ENCODE peak calls at places on chromosomes 1 and 21, in six cellular contexts. One of them, this sample, is unnamed.

GRCh38 chr1:217272385-217272784 is 358.5 kb downstream of the GPATCH2 start:
- DNase-seq in colonic mucosa: no peak
- DNase-seq in HCT116: no peak
- DNase-seq in left ventricle myocardium inferior: no peak
- DNase-seq in MM.1S: no peak
- DNase-seq in astrocyte: peak; percentile 72
- DNase-seq in this sample: no peak

GRCh38 chr1:23417570-23417969 is 7.0 kb downstream of the TCEA3 start:
- DNase-seq in colonic mucosa: peak; percentile 46
- DNase-seq in HCT116: no peak
- DNase-seq in left ventricle myocardium inferior: peak; percentile 45
- DNase-seq in MM.1S: no peak
- DNase-seq in astrocyte: no peak
- DNase-seq in this sample: no peak

GRCh38 chr1:45894331-45894730 is 90.9 kb downstream of the MAST2 start:
- DNase-seq in colonic mucosa: no peak
- DNase-seq in HCT116: no peak
- DNase-seq in left ventricle myocardium inferior: no peak
- DNase-seq in MM.1S: no peak
- DNase-seq in astrocyte: no peak
- DNase-seq in this sample: no peak

GRCh38 chr1:248815407-248816034 is 10.2 kb downstream of the SH3BP5L start:
- DNase-seq in colonic mucosa: no peak
- DNase-seq in HCT116: no peak
- DNase-seq in left ventricle myocardium inferior: no peak
- DNase-seq in MM.1S: no peak
- DNase-seq in astrocyte: no peak
- DNase-seq in this sample: no peak

GRCh38 chr1:85611856-85612255 is 31.3 kb downstream of the CCN1 start:
- DNase-seq in colonic mucosa: no peak
- DNase-seq in HCT116: peak; percentile 57
- DNase-seq in left ventricle myocardium inferior: no peak
- DNase-seq in MM.1S: no peak
- DNase-seq in astrocyte: peak; percentile 100
- DNase-seq in this sample: no peak

GRCh38 chr1:62508187-62508758 is 71.4 kb downstream of the USP1 start:
- DNase-seq in colonic mucosa: peak; percentile 22
- DNase-seq in HCT116: peak; percentile 33
- DNase-seq in left ventricle myocardium inferior: no peak
- DNase-seq in MM.1S: peak; percentile 47
- DNase-seq in astrocyte: peak; percentile 26
- DNase-seq in this sample: no peak

GRCh38 chr1:217327901-217328300 is 303.0 kb downstream of the GPATCH2 start:
- DNase-seq in colonic mucosa: no peak
- DNase-seq in HCT116: no peak
- DNase-seq in left ventricle myocardium inferior: no peak
- DNase-seq in MM.1S: peak; percentile 2
- DNase-seq in astrocyte: no peak
- DNase-seq in this sample: no peak

GRCh38 chr1:241677171-241677570 is 25.1 kb downstream of the WDR64 start:
- DNase-seq in colonic mucosa: no peak
- DNase-seq in HCT116: no peak
- DNase-seq in left ventricle myocardium inferior: no peak
- DNase-seq in MM.1S: peak; percentile 97
- DNase-seq in astrocyte: no peak
- DNase-seq in this sample: no peak

GRCh38 chr1:148353461-148354283 is 129.4 kb downstream of the PPIAL4G start:
- DNase-seq in colonic mucosa: no peak
- DNase-seq in HCT116: peak; percentile 81
- DNase-seq in left ventricle myocardium inferior: no peak
- DNase-seq in MM.1S: no peak
- DNase-seq in astrocyte: peak; percentile 84
- DNase-seq in this sample: peak; percentile 91

GRCh38 chr1:232533328-232533727 is 96.6 kb downstream of the SIPA1L2 start:
- DNase-seq in colonic mucosa: no peak
- DNase-seq in HCT116: no peak
- DNase-seq in left ventricle myocardium inferior: no peak
- DNase-seq in MM.1S: peak; percentile 93
- DNase-seq in astrocyte: no peak
- DNase-seq in this sample: no peak

GRCh38 chr1:45868861-45869260 is 65.4 kb downstream of the MAST2 start:
- DNase-seq in colonic mucosa: no peak
- DNase-seq in HCT116: no peak
- DNase-seq in left ventricle myocardium inferior: no peak
- DNase-seq in MM.1S: no peak
- DNase-seq in astrocyte: no peak
- DNase-seq in this sample: no peak

GRCh38 chr1:2174348-2175054 is 20.1 kb downstream of the FAAP20 start:
- DNase-seq in colonic mucosa: peak; percentile 51
- DNase-seq in HCT116: peak; percentile 28
- DNase-seq in left ventricle myocardium inferior: peak; percentile 57
- DNase-seq in MM.1S: peak; percentile 21
- DNase-seq in astrocyte: peak; percentile 30
- DNase-seq in this sample: peak; percentile 92

GRCh38 chr21:46452719-46453118 is 6.0 kb upstream of the DIP2A start:
- DNase-seq in colonic mucosa: peak; percentile 37
- DNase-seq in HCT116: no peak
- DNase-seq in left ventricle myocardium inferior: no peak
- DNase-seq in MM.1S: no peak
- DNase-seq in astrocyte: no peak
- DNase-seq in this sample: no peak

GRCh38 chr1:183873642-183874041 is 68.7 kb downstream of the RGL1 start:
- DNase-seq in colonic mucosa: no peak
- DNase-seq in HCT116: no peak
- DNase-seq in left ventricle myocardium inferior: no peak
- DNase-seq in MM.1S: no peak
- DNase-seq in astrocyte: no peak
- DNase-seq in this sample: no peak

GRCh38 chr1:180213401-180214177 is 16.5 kb upstream of the LHX4 start:
- DNase-seq in colonic mucosa: no peak
- DNase-seq in HCT116: no peak
- DNase-seq in left ventricle myocardium inferior: no peak
- DNase-seq in MM.1S: peak; percentile 96
- DNase-seq in astrocyte: no peak
- DNase-seq in this sample: peak; percentile 84

GRCh38 chr21:32320726-32321125 is 22.1 kb downstream of the MRAP start:
- DNase-seq in colonic mucosa: no peak
- DNase-seq in HCT116: no peak
- DNase-seq in left ventricle myocardium inferior: no peak
- DNase-seq in MM.1S: no peak
- DNase-seq in astrocyte: no peak
- DNase-seq in this sample: no peak

GRCh38 chr1:41517039-41517438 is 32.6 kb upstream of the EDN2 start:
- DNase-seq in colonic mucosa: no peak
- DNase-seq in HCT116: no peak
- DNase-seq in left ventricle myocardium inferior: no peak
- DNase-seq in MM.1S: peak; percentile 75
- DNase-seq in astrocyte: no peak
- DNase-seq in this sample: no peak

GRCh38 chr1:110361856-110362255 is 22.7 kb downstream of the RBM15 start:
- DNase-seq in colonic mucosa: no peak
- DNase-seq in HCT116: no peak
- DNase-seq in left ventricle myocardium inferior: no peak
- DNase-seq in MM.1S: no peak
- DNase-seq in astrocyte: no peak
- DNase-seq in this sample: no peak

GRCh38 chr1:109214695-109215623 is 1.2 kb downstream of the SARS1 start:
- DNase-seq in colonic mucosa: peak; percentile 66
- DNase-seq in HCT116: peak; percentile 82
- DNase-seq in left ventricle myocardium inferior: no peak
- DNase-seq in MM.1S: no peak
- DNase-seq in astrocyte: peak; percentile 86
- DNase-seq in this sample: no peak

GRCh38 chr1:38508272-38508671 is 351.3 kb downstream of the RRAGC start:
- DNase-seq in colonic mucosa: no peak
- DNase-seq in HCT116: no peak
- DNase-seq in left ventricle myocardium inferior: no peak
- DNase-seq in MM.1S: no peak
- DNase-seq in astrocyte: no peak
- DNase-seq in this sample: no peak

GRCh38 chr1:193674292-193674944 is 488.0 kb upstream of the B3GALT2 start:
- DNase-seq in colonic mucosa: peak; percentile 37
- DNase-seq in HCT116: no peak
- DNase-seq in left ventricle myocardium inferior: no peak
- DNase-seq in MM.1S: no peak
- DNase-seq in astrocyte: peak; percentile 49
- DNase-seq in this sample: no peak

GRCh38 chr1:168553680-168554553 is 10.1 kb upstream of the XCL2 start:
- DNase-seq in colonic mucosa: no peak
- DNase-seq in HCT116: no peak
- DNase-seq in left ventricle myocardium inferior: no peak
- DNase-seq in MM.1S: no peak
- DNase-seq in astrocyte: no peak
- DNase-seq in this sample: no peak

GRCh38 chr1:243849089-243850012 is 692 bp downstream of the AKT3 start:
- DNase-seq in colonic mucosa: peak; percentile 25
- DNase-seq in HCT116: no peak
- DNase-seq in left ventricle myocardium inferior: peak; percentile 55
- DNase-seq in MM.1S: peak; percentile 11
- DNase-seq in astrocyte: peak; percentile 60
- DNase-seq in this sample: peak; percentile 86

GRCh38 chr1:111736548-111737215 is 2.5 kb downstream of the INKA2 start:
- DNase-seq in colonic mucosa: no peak
- DNase-seq in HCT116: no peak
- DNase-seq in left ventricle myocardium inferior: peak; percentile 85
- DNase-seq in MM.1S: no peak
- DNase-seq in astrocyte: no peak
- DNase-seq in this sample: no peak

GRCh38 chr21:44366586-44367211 is 13.3 kb downstream of the TRPM2 start:
- DNase-seq in colonic mucosa: no peak
- DNase-seq in HCT116: no peak
- DNase-seq in left ventricle myocardium inferior: no peak
- DNase-seq in MM.1S: no peak
- DNase-seq in astrocyte: no peak
- DNase-seq in this sample: peak; percentile 34

GRCh38 chr1:209830722-209831121 is 3.0 kb downstream of the UTP25 start:
- DNase-seq in colonic mucosa: no peak
- DNase-seq in HCT116: no peak
- DNase-seq in left ventricle myocardium inferior: no peak
- DNase-seq in MM.1S: no peak
- DNase-seq in astrocyte: no peak
- DNase-seq in this sample: no peak
- H3K4me1 ChIP-seq in colonic mucosa: peaks cover 10% of the 10 kb centered on the region
- H3K4me1 ChIP-seq in HCT116: no peaks in the 10 kb centered on the region
- H3K4me1 ChIP-seq in left ventricle myocardium inferior: peaks cover 30% of the 10 kb centered on the region
- H3K4me1 ChIP-seq in MM.1S: no peaks in the 10 kb centered on the region
- H3K4me1 ChIP-seq in astrocyte: peaks cover 13% of the 10 kb centered on the region
- H3K4me1 ChIP-seq in this sample: no peaks in the 10 kb centered on the region

GRCh38 chr1:102628008-102628736 is 480.1 kb downstream of the COL11A1 start:
- DNase-seq in colonic mucosa: no peak
- DNase-seq in HCT116: no peak
- DNase-seq in left ventricle myocardium inferior: no peak
- DNase-seq in MM.1S: no peak
- DNase-seq in astrocyte: no peak
- DNase-seq in this sample: no peak

GRCh38 chr1:102627145-102627544 is 481.2 kb downstream of the COL11A1 start:
- DNase-seq in colonic mucosa: no peak
- DNase-seq in HCT116: no peak
- DNase-seq in left ventricle myocardium inferior: no peak
- DNase-seq in MM.1S: no peak
- DNase-seq in astrocyte: no peak
- DNase-seq in this sample: no peak

DNA sequence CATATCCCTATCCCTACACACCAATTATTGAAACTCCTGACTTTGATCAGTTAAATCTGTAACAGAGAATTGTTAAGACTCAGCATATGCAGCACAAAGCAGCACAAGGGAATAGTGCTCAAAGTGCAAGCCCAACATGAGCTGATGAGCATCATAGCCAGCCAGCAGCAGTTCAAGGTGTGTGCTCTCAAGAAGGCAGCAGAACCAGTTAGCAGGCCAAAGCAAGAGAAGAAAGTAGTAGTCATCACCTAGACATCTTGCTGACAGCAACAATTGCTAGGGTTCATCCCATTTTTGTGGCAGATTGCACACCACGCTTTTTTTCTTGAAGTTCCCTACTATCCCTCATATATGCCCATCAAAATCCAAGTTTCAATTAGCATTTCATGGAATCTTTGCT is 478.3 kb downstream of the COL11A1 start:
- DNase-seq in colonic mucosa: no peak
- DNase-seq in HCT116: no peak
- DNase-seq in left ventricle myocardium inferior: no peak
- DNase-seq in MM.1S: no peak
- DNase-seq in astrocyte: no peak
- DNase-seq in this sample: no peak
- H3K27ac ChIP-seq in colonic mucosa: no peak overlapping the region
- H3K27ac ChIP-seq in HCT116: no peak overlapping the region
- H3K27ac ChIP-seq in left ventricle myocardium inferior: no peak overlapping the region
- H3K27ac ChIP-seq in MM.1S: no peak overlapping the region
- H3K27ac ChIP-seq in astrocyte: no peak overlapping the region
- H3K27ac ChIP-seq in this sample: no peak overlapping the region

DNA sequence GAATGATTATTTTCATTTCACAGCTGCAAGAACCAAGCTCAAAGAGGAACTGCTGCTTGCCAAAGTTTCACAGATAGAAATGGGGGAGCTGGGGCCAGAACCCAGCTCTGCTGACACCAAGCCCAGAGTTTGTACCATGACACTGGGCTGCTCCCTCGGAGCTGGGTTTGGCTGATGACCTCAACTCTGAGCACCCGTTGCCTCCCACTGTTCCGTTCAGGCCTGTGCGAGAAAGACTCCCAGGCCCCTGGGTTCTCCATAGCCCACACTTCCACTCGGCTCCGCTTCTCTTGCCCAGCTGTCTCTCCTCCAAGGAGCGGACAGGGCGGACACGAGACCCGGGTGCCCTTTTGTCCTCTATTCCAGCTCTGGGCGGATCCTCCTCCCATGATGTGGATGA is 55.2 kb downstream of the NGF start:
- DNase-seq in colonic mucosa: peak; percentile 28
- DNase-seq in HCT116: no peak
- DNase-seq in left ventricle myocardium inferior: peak; percentile 80
- DNase-seq in MM.1S: no peak
- DNase-seq in astrocyte: no peak
- DNase-seq in this sample: no peak
- H3K4me1 ChIP-seq in colonic mucosa: no peaks in the 10 kb centered on the region
- H3K4me1 ChIP-seq in HCT116: no peaks in the 10 kb centered on the region
- H3K4me1 ChIP-seq in left ventricle myocardium inferior: peaks cover 34% of the 10 kb centered on the region
- H3K4me1 ChIP-seq in MM.1S: no peaks in the 10 kb centered on the region
- H3K4me1 ChIP-seq in astrocyte: peaks cover 15% of the 10 kb centered on the region
- H3K4me1 ChIP-seq in this sample: peaks cover 4% of the 10 kb centered on the region

GRCh38 chr1:115051850-115052249 is 22.2 kb downstream of the TSHB start:
- DNase-seq in colonic mucosa: no peak
- DNase-seq in HCT116: no peak
- DNase-seq in left ventricle myocardium inferior: no peak
- DNase-seq in MM.1S: no peak
- DNase-seq in astrocyte: no peak
- DNase-seq in this sample: no peak
- H3K27ac ChIP-seq in colonic mucosa: no peak overlapping the region
- H3K27ac ChIP-seq in HCT116: no peak overlapping the region
- H3K27ac ChIP-seq in left ventricle myocardium inferior: no peak overlapping the region
- H3K27ac ChIP-seq in MM.1S: no peak overlapping the region
- H3K27ac ChIP-seq in astrocyte: no peak overlapping the region
- H3K27ac ChIP-seq in this sample: no peak overlapping the region